ENCODE peak calls at places on chromosomes 3 and 15, in six cellular contexts. One of them, this sample, is unnamed.

GRCh38 chr3:127316685-127317084 is 28.8 kb upstream of the PRR20G start:
- DNase-seq in Peyer's patch: no peak
- DNase-seq in GM23248: no peak
- DNase-seq in heart right ventricle: peak
- DNase-seq in lower leg skin: no peak
- DNase-seq in IMR-90: no peak
- DNase-seq in this sample: peak

GRCh38 chr3:127820871-127821853 is 1.2 kb downstream of the MGLL start:
- DNase-seq in Peyer's patch: peak
- DNase-seq in GM23248: peak
- DNase-seq in lower leg skin: no peak
- DNase-seq in heart right ventricle: no peak
- DNase-seq in IMR-90: peak
- DNase-seq in this sample: no peak

GRCh38 chr3:5197470-5198312 is 10.2 kb downstream of the EDEM1 start:
- DNase-seq in lower leg skin: no peak
- DNase-seq in heart right ventricle: no peak
- DNase-seq in IMR-90: peak
- DNase-seq in Peyer's patch: no peak
- DNase-seq in GM23248: peak
- DNase-seq in this sample: no peak

GRCh38 chr15:75620043-75620775 is 5.3 kb downstream of the SNUPN start:
- DNase-seq in IMR-90: peak
- DNase-seq in Peyer's patch: no peak
- DNase-seq in lower leg skin: peak
- DNase-seq in heart right ventricle: peak
- DNase-seq in GM23248: peak
- DNase-seq in this sample: no peak

GRCh38 chr15:77015651-77016320 is 20.9 kb downstream of the PSTPIP1 start:
- DNase-seq in IMR-90: no peak
- DNase-seq in heart right ventricle: no peak
- DNase-seq in GM23248: no peak
- DNase-seq in Peyer's patch: no peak
- DNase-seq in lower leg skin: no peak
- DNase-seq in this sample: no peak

GRCh38 chr3:148999806-149000205 is 8.5 kb downstream of the GYG1 start:
- DNase-seq in lower leg skin: no peak
- DNase-seq in GM23248: no peak
- DNase-seq in heart right ventricle: no peak
- DNase-seq in Peyer's patch: no peak
- DNase-seq in IMR-90: peak
- DNase-seq in this sample: no peak

GRCh38 chr3:70431906-70432305 is 119.5 kb upstream of the MDFIC2 start:
- DNase-seq in heart right ventricle: no peak
- DNase-seq in lower leg skin: no peak
- DNase-seq in IMR-90: peak
- DNase-seq in GM23248: peak
- DNase-seq in Peyer's patch: no peak
- DNase-seq in this sample: no peak

GRCh38 chr3:69784854-69785523 is 45.7 kb downstream of the MITF start:
- DNase-seq in IMR-90: peak
- DNase-seq in Peyer's patch: no peak
- DNase-seq in GM23248: peak
- DNase-seq in lower leg skin: peak
- DNase-seq in heart right ventricle: peak
- DNase-seq in this sample: no peak

GRCh38 chr3:45884368-45885201 is 1.8 kb upstream of the CCR9 start:
- DNase-seq in heart right ventricle: no peak
- DNase-seq in GM23248: no peak
- DNase-seq in IMR-90: no peak
- DNase-seq in Peyer's patch: no peak
- DNase-seq in lower leg skin: no peak
- DNase-seq in this sample: no peak

GRCh38 chr15:51318382-51319150 is 19.8 kb downstream of the CYP19A1 start:
- DNase-seq in IMR-90: no peak
- DNase-seq in GM23248: peak
- DNase-seq in lower leg skin: no peak
- DNase-seq in Peyer's patch: no peak
- DNase-seq in heart right ventricle: no peak
- DNase-seq in this sample: no peak

GRCh38 chr3:136862611-136862951 is 573 bp downstream of the NCK1 start:
- DNase-seq in heart right ventricle: peak
- DNase-seq in GM23248: peak
- DNase-seq in lower leg skin: peak
- DNase-seq in Peyer's patch: peak
- DNase-seq in IMR-90: peak
- DNase-seq in this sample: peak

GRCh38 chr3:58637509-58637908 is 29.1 kb downstream of the FAM3D start:
- DNase-seq in heart right ventricle: no peak
- DNase-seq in lower leg skin: no peak
- DNase-seq in GM23248: no peak
- DNase-seq in Peyer's patch: no peak
- DNase-seq in IMR-90: no peak
- DNase-seq in this sample: no peak

GRCh38 chr15:72341361-72341760 is 21.4 kb upstream of the CELF6 start:
- DNase-seq in GM23248: peak
- DNase-seq in IMR-90: no peak
- DNase-seq in Peyer's patch: no peak
- DNase-seq in lower leg skin: no peak
- DNase-seq in heart right ventricle: no peak
- DNase-seq in this sample: no peak

GRCh38 chr15:92801774-92802464 is 98.2 kb upstream of the CHD2 start:
- DNase-seq in GM23248: peak
- DNase-seq in Peyer's patch: no peak
- DNase-seq in lower leg skin: peak
- DNase-seq in heart right ventricle: no peak
- DNase-seq in IMR-90: peak
- DNase-seq in this sample: no peak

GRCh38 chr3:156400735-156401134 is 154.2 kb downstream of the SSR3 start:
- DNase-seq in lower leg skin: no peak
- DNase-seq in heart right ventricle: no peak
- DNase-seq in Peyer's patch: no peak
- DNase-seq in IMR-90: no peak
- DNase-seq in GM23248: no peak
- DNase-seq in this sample: no peak

GRCh38 chr15:28873006-28873405 is 12.8 kb upstream of the APBA2 start:
- DNase-seq in IMR-90: no peak
- DNase-seq in Peyer's patch: no peak
- DNase-seq in GM23248: no peak
- DNase-seq in lower leg skin: no peak
- DNase-seq in heart right ventricle: no peak
- DNase-seq in this sample: no peak

GRCh38 chr3:150030841-150031240 is 60.1 kb upstream of the PFN2 start:
- DNase-seq in lower leg skin: no peak
- DNase-seq in GM23248: peak
- DNase-seq in Peyer's patch: no peak
- DNase-seq in IMR-90: no peak
- DNase-seq in heart right ventricle: no peak
- DNase-seq in this sample: no peak

GRCh38 chr3:189780556-189781270 is 149.5 kb downstream of the TP63 start:
- DNase-seq in heart right ventricle: no peak
- DNase-seq in lower leg skin: no peak
- DNase-seq in IMR-90: no peak
- DNase-seq in Peyer's patch: no peak
- DNase-seq in GM23248: no peak
- DNase-seq in this sample: no peak

GRCh38 chr3:52835766-52836470 is 1.1 kb upstream of the MUSTN1 start:
- DNase-seq in IMR-90: no peak
- DNase-seq in lower leg skin: no peak
- DNase-seq in heart right ventricle: peak
- DNase-seq in GM23248: no peak
- DNase-seq in Peyer's patch: no peak
- DNase-seq in this sample: no peak

GRCh38 chr15:55183679-55184078 is 13.1 kb downstream of the RSL24D1 start:
- DNase-seq in GM23248: peak
- DNase-seq in lower leg skin: no peak
- DNase-seq in IMR-90: peak
- DNase-seq in Peyer's patch: no peak
- DNase-seq in heart right ventricle: no peak
- DNase-seq in this sample: no peak

GRCh38 chr3:49813497-49814174 is at the start of gene UBA7:
- DNase-seq in Peyer's patch: peak
- DNase-seq in heart right ventricle: peak
- DNase-seq in lower leg skin: peak
- DNase-seq in IMR-90: peak
- DNase-seq in GM23248: peak
- DNase-seq in this sample: no peak

GRCh38 chr3:14170569-14171159 is 7.7 kb downstream of the XPC start:
- DNase-seq in GM23248: peak
- DNase-seq in IMR-90: peak
- DNase-seq in lower leg skin: no peak
- DNase-seq in heart right ventricle: no peak
- DNase-seq in Peyer's patch: no peak
- DNase-seq in this sample: no peak

DNA sequence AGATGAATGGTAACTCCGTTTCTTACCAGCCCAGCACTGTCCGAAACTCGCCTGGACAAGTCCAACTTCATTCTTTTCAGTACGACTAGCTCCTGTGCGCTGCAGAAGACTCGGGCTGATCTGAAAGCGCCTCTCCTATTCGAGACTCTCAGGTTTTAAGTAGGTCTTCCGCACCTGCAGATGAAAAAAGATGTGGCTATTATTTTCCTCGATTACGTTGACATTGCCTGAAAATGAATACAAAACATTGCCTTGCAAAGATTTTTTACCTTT is 68.8 kb downstream of the HES1 start:
- DNase-seq in GM23248: no peak
- DNase-seq in heart right ventricle: no peak
- DNase-seq in IMR-90: no peak
- DNase-seq in lower leg skin: no peak
- DNase-seq in Peyer's patch: no peak
- DNase-seq in this sample: no peak
- H3K4me3 ChIP-seq in GM23248: no peak
- H3K4me3 ChIP-seq in heart right ventricle: no peak
- H3K4me3 ChIP-seq in IMR-90: no peak
- H3K4me3 ChIP-seq in lower leg skin: no peak
- H3K4me3 ChIP-seq in Peyer's patch: no peak
- H3K4me3 ChIP-seq in this sample: no peak

GRCh38 chr15:58331562-58331902 is 100.3 kb upstream of the LIPC start:
- DNase-seq in Peyer's patch: no peak
- DNase-seq in GM23248: peak
- DNase-seq in heart right ventricle: no peak
- DNase-seq in IMR-90: no peak
- DNase-seq in lower leg skin: no peak
- DNase-seq in this sample: no peak
- H3K4me3 ChIP-seq in Peyer's patch: no peak
- H3K4me3 ChIP-seq in GM23248: peak
- H3K4me3 ChIP-seq in heart right ventricle: no peak
- H3K4me3 ChIP-seq in IMR-90: no peak
- H3K4me3 ChIP-seq in lower leg skin: no peak
- H3K4me3 ChIP-seq in this sample: no peak

GRCh38 chr15:90840157-90840855 is 28.1 kb upstream of the FURIN start:
- DNase-seq in heart right ventricle: no peak
- DNase-seq in IMR-90: no peak
- DNase-seq in GM23248: no peak
- DNase-seq in Peyer's patch: no peak
- DNase-seq in lower leg skin: no peak
- DNase-seq in this sample: no peak
- H3K4me3 ChIP-seq in heart right ventricle: no peak
- H3K4me3 ChIP-seq in IMR-90: no peak
- H3K4me3 ChIP-seq in GM23248: no peak
- H3K4me3 ChIP-seq in Peyer's patch: peak
- H3K4me3 ChIP-seq in lower leg skin: no peak
- H3K4me3 ChIP-seq in this sample: no peak

GRCh38 chr3:65796676-65797075 is 242.0 kb downstream of the MAGI1 start:
- DNase-seq in lower leg skin: no peak
- DNase-seq in IMR-90: no peak
- DNase-seq in Peyer's patch: no peak
- DNase-seq in GM23248: no peak
- DNase-seq in heart right ventricle: no peak
- DNase-seq in this sample: peak

GRCh38 chr3:65795166-65795565 is 243.6 kb downstream of the MAGI1 start:
- DNase-seq in Peyer's patch: no peak
- DNase-seq in IMR-90: no peak
- DNase-seq in lower leg skin: no peak
- DNase-seq in GM23248: no peak
- DNase-seq in heart right ventricle: no peak
- DNase-seq in this sample: peak

GRCh38 chr3:65787827-65788226 is 250.9 kb downstream of the MAGI1 start:
- DNase-seq in heart right ventricle: no peak
- DNase-seq in IMR-90: no peak
- DNase-seq in GM23248: no peak
- DNase-seq in Peyer's patch: no peak
- DNase-seq in lower leg skin: no peak
- DNase-seq in this sample: no peak

DNA sequence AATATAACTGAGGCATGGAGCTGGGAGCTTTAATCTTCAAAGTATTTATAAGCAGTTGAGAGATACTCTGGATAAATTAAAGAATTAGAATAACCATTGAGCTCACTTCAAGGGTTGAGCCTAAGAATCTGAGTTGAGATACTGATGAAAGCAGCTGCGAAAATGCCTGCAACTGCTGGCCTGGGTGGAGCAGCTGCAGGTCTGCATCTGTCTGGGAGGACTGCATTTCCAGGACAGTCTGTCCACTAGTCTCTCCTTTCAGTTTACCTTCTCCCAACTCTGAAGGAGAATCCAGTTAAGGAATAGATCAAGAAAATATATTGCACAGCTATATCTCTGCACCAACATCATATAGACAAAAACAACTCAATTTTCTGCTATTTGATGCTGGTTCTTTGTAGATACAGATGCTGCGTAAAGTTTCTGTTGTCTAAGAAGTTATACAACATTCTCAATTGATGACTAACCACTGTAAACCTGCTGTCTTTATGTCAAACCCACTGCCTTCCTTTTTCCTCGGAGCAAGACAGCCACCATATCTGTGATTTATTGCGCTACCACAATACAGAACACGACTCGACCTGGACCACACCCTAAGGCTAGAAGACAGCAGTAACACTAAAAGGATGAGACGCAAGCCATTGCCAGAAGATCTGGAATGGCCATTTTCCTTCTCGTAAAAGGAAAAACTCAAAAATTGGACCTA is 245.1 kb downstream of the MAGI1 start:
- DNase-seq in heart right ventricle: no peak
- DNase-seq in lower leg skin: no peak
- DNase-seq in Peyer's patch: no peak
- DNase-seq in GM23248: no peak
- DNase-seq in IMR-90: peak
- DNase-seq in this sample: peak
- H3K4me3 ChIP-seq in heart right ventricle: no peak
- H3K4me3 ChIP-seq in lower leg skin: no peak
- H3K4me3 ChIP-seq in Peyer's patch: no peak
- H3K4me3 ChIP-seq in GM23248: no peak
- H3K4me3 ChIP-seq in IMR-90: no peak
- H3K4me3 ChIP-seq in this sample: no peak

DNA sequence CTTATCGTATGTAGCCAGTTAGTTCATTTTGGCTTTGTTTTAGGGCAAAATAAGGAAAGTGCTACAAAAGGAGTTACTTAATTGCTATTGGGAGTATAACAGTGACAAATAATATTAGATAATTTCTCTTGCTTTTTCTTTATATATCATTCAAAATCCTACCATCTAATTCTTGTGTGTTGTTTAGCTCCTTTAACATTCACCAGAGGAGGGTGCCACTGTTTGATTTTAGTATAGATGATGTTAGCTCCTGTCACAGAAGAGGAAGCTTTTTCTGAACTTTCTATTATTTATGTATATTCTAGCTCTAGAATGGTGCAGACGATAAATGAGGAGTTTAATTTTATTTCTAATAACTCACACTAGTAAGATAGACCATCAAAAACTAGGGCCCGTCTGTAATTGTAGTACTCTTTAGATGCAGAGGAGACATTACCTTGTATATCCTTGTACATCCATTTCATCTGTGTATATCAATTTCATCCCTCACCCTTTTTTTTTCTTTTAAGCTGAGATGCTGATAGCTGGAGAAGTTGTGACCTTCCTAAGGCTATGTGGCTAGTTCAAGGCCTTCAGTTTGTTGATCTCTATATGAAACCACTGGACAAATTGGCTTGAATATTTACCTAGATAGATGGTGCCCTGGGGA is 3.0 kb downstream of the PPM1L start:
- DNase-seq in Peyer's patch: no peak
- DNase-seq in heart right ventricle: no peak
- DNase-seq in lower leg skin: no peak
- DNase-seq in GM23248: no peak
- DNase-seq in IMR-90: no peak
- DNase-seq in this sample: no peak
- H3K4me3 ChIP-seq in Peyer's patch: no peak
- H3K4me3 ChIP-seq in heart right ventricle: peak
- H3K4me3 ChIP-seq in lower leg skin: no peak
- H3K4me3 ChIP-seq in GM23248: no peak
- H3K4me3 ChIP-seq in IMR-90: no peak
- H3K4me3 ChIP-seq in this sample: peak